ENCODE peak calls at places on chromosomes 4 and X, in seven cellular contexts. One of them, this sample, is unnamed.

GRCh38 chr4:76007089-76007559 is at the start of gene CXCL9:
- DNase-seq in substantia nigra: no peak
- DNase-seq in GM20000: no peak
- DNase-seq in Right ventricle myocardium superior: no peak
- DNase-seq in ELR: no peak
- DNase-seq in fibroblast of the conjunctiva: no peak
- DNase-seq in GM23248: no peak
- DNase-seq in this sample: no peak

GRCh38 chrX:113384628-113385027 is 544.0 kb upstream of the AMOT start:
- DNase-seq in fibroblast of the conjunctiva: peak
- DNase-seq in substantia nigra: no peak
- DNase-seq in GM23248: peak
- DNase-seq in ELR: peak
- DNase-seq in Right ventricle myocardium superior: no peak
- DNase-seq in GM20000: no peak
- DNase-seq in this sample: no peak

GRCh38 chr4:27010334-27010940 is 149.8 kb downstream of the STIM2 start:
- DNase-seq in GM20000: peak
- DNase-seq in substantia nigra: no peak
- DNase-seq in Right ventricle myocardium superior: peak
- DNase-seq in GM23248: peak
- DNase-seq in ELR: peak
- DNase-seq in fibroblast of the conjunctiva: peak
- DNase-seq in this sample: peak

GRCh38 chrX:24760601-24761000 is 66.9 kb downstream of the POLA1 start:
- DNase-seq in GM23248: peak
- DNase-seq in GM20000: no peak
- DNase-seq in substantia nigra: no peak
- DNase-seq in ELR: peak
- DNase-seq in Right ventricle myocardium superior: no peak
- DNase-seq in fibroblast of the conjunctiva: no peak
- DNase-seq in this sample: no peak

GRCh38 chrX:22952011-22952410 is 47.7 kb upstream of the DDX53 start:
- DNase-seq in GM23248: no peak
- DNase-seq in GM20000: no peak
- DNase-seq in fibroblast of the conjunctiva: peak
- DNase-seq in substantia nigra: no peak
- DNase-seq in ELR: peak
- DNase-seq in Right ventricle myocardium superior: no peak
- DNase-seq in this sample: no peak

GRCh38 chr4:122309988-122310626 is 68.7 kb upstream of the ADAD1 start:
- DNase-seq in ELR: peak
- DNase-seq in fibroblast of the conjunctiva: peak
- DNase-seq in GM23248: peak
- DNase-seq in substantia nigra: no peak
- DNase-seq in Right ventricle myocardium superior: no peak
- DNase-seq in GM20000: no peak
- DNase-seq in this sample: no peak

GRCh38 chr4:41693629-41694028 is 54.9 kb downstream of the PHOX2B start:
- DNase-seq in ELR: peak
- DNase-seq in GM23248: peak
- DNase-seq in substantia nigra: no peak
- DNase-seq in fibroblast of the conjunctiva: peak
- DNase-seq in GM20000: peak
- DNase-seq in Right ventricle myocardium superior: no peak
- DNase-seq in this sample: no peak

GRCh38 chr4:4430492-4431195 is 43.7 kb downstream of the NSG1 start:
- DNase-seq in GM23248: peak
- DNase-seq in ELR: peak
- DNase-seq in fibroblast of the conjunctiva: peak
- DNase-seq in Right ventricle myocardium superior: no peak
- DNase-seq in substantia nigra: no peak
- DNase-seq in GM20000: peak
- DNase-seq in this sample: no peak

GRCh38 chr4:43435303-43435702 is 542.8 kb downstream of the GRXCR1 start:
- DNase-seq in fibroblast of the conjunctiva: no peak
- DNase-seq in GM20000: no peak
- DNase-seq in Right ventricle myocardium superior: no peak
- DNase-seq in substantia nigra: no peak
- DNase-seq in GM23248: no peak
- DNase-seq in ELR: no peak
- DNase-seq in this sample: no peak

GRCh38 chr4:156598138-156598681 is 373.4 kb downstream of the PDGFC start:
- DNase-seq in Right ventricle myocardium superior: no peak
- DNase-seq in GM20000: no peak
- DNase-seq in substantia nigra: no peak
- DNase-seq in ELR: peak
- DNase-seq in fibroblast of the conjunctiva: no peak
- DNase-seq in GM23248: no peak
- DNase-seq in this sample: no peak

GRCh38 chr4:39548425-39549067 is 21.3 kb upstream of the UGDH start:
- DNase-seq in Right ventricle myocardium superior: no peak
- DNase-seq in substantia nigra: no peak
- DNase-seq in fibroblast of the conjunctiva: no peak
- DNase-seq in GM20000: no peak
- DNase-seq in ELR: no peak
- DNase-seq in GM23248: peak
- DNase-seq in this sample: no peak

GRCh38 chrX:150506486-150506885 is 61.9 kb upstream of the MTM1 start:
- DNase-seq in ELR: no peak
- DNase-seq in GM20000: no peak
- DNase-seq in substantia nigra: no peak
- DNase-seq in Right ventricle myocardium superior: no peak
- DNase-seq in fibroblast of the conjunctiva: no peak
- DNase-seq in GM23248: peak
- DNase-seq in this sample: no peak

GRCh38 chr4:158161561-158162354 is 11.1 kb downstream of the GASK1B start:
- DNase-seq in Right ventricle myocardium superior: no peak
- DNase-seq in substantia nigra: no peak
- DNase-seq in fibroblast of the conjunctiva: peak
- DNase-seq in GM20000: no peak
- DNase-seq in GM23248: peak
- DNase-seq in ELR: peak
- DNase-seq in this sample: no peak

GRCh38 chr4:107619065-107619464 is 101.0 kb downstream of the PAPSS1 start:
- DNase-seq in GM23248: peak
- DNase-seq in GM20000: no peak
- DNase-seq in fibroblast of the conjunctiva: peak
- DNase-seq in Right ventricle myocardium superior: no peak
- DNase-seq in substantia nigra: no peak
- DNase-seq in ELR: peak
- DNase-seq in this sample: no peak

GRCh38 chr4:182973421-182974340 is 56.5 kb upstream of the DCTD start:
- DNase-seq in GM23248: no peak
- DNase-seq in fibroblast of the conjunctiva: no peak
- DNase-seq in ELR: no peak
- DNase-seq in Right ventricle myocardium superior: no peak
- DNase-seq in GM20000: no peak
- DNase-seq in substantia nigra: no peak
- DNase-seq in this sample: no peak

GRCh38 chrX:11146411-11146810 is 35.3 kb downstream of the HCCS start:
- DNase-seq in GM20000: no peak
- DNase-seq in ELR: no peak
- DNase-seq in substantia nigra: no peak
- DNase-seq in fibroblast of the conjunctiva: no peak
- DNase-seq in Right ventricle myocardium superior: no peak
- DNase-seq in GM23248: no peak
- DNase-seq in this sample: no peak

GRCh38 chr4:81375745-81376144 is 96.0 kb downstream of the RASGEF1B start:
- DNase-seq in substantia nigra: no peak
- DNase-seq in Right ventricle myocardium superior: no peak
- DNase-seq in ELR: no peak
- DNase-seq in GM23248: no peak
- DNase-seq in fibroblast of the conjunctiva: no peak
- DNase-seq in GM20000: no peak
- DNase-seq in this sample: no peak

GRCh38 chr4:15575951-15576350 is 79.2 kb downstream of the FBXL5 start:
- DNase-seq in GM20000: no peak
- DNase-seq in Right ventricle myocardium superior: no peak
- DNase-seq in fibroblast of the conjunctiva: no peak
- DNase-seq in substantia nigra: no peak
- DNase-seq in ELR: no peak
- DNase-seq in GM23248: no peak
- DNase-seq in this sample: no peak

GRCh38 chr4:138953962-138954371 is 61.6 kb upstream of the NOCT start:
- DNase-seq in GM23248: peak
- DNase-seq in Right ventricle myocardium superior: no peak
- DNase-seq in fibroblast of the conjunctiva: peak
- DNase-seq in substantia nigra: no peak
- DNase-seq in GM20000: no peak
- DNase-seq in ELR: peak
- DNase-seq in this sample: no peak

GRCh38 chrX:87636533-87636932 is 118.9 kb downstream of the KLHL4 start:
- DNase-seq in ELR: no peak
- DNase-seq in fibroblast of the conjunctiva: no peak
- DNase-seq in GM23248: no peak
- DNase-seq in Right ventricle myocardium superior: no peak
- DNase-seq in substantia nigra: no peak
- DNase-seq in GM20000: no peak
- DNase-seq in this sample: no peak

GRCh38 chrX:45743081-45743533 is 542.4 kb upstream of the DIPK2B start:
- DNase-seq in GM23248: peak
- DNase-seq in fibroblast of the conjunctiva: peak
- DNase-seq in Right ventricle myocardium superior: no peak
- DNase-seq in substantia nigra: no peak
- DNase-seq in GM20000: no peak
- DNase-seq in ELR: peak
- DNase-seq in this sample: no peak

GRCh38 chr4:32133141-32133540 is 1413.0 kb downstream of the PCDH7 start:
- DNase-seq in GM20000: no peak
- DNase-seq in substantia nigra: no peak
- DNase-seq in GM23248: no peak
- DNase-seq in ELR: no peak
- DNase-seq in Right ventricle myocardium superior: no peak
- DNase-seq in fibroblast of the conjunctiva: no peak
- DNase-seq in this sample: no peak

GRCh38 chr4:44071959-44072955 is 376.4 kb downstream of the KCTD8 start:
- DNase-seq in Right ventricle myocardium superior: no peak
- DNase-seq in GM23248: no peak
- DNase-seq in substantia nigra: no peak
- DNase-seq in fibroblast of the conjunctiva: no peak
- DNase-seq in GM20000: no peak
- DNase-seq in ELR: no peak
- DNase-seq in this sample: peak

GRCh38 chrX:39965051-39965573 is 132.6 kb downstream of the BCOR start:
- DNase-seq in ELR: no peak
- DNase-seq in substantia nigra: no peak
- DNase-seq in fibroblast of the conjunctiva: no peak
- DNase-seq in Right ventricle myocardium superior: no peak
- DNase-seq in GM23248: no peak
- DNase-seq in GM20000: no peak
- DNase-seq in this sample: no peak

GRCh38 chr4:112214397-112215264 is 17.0 kb upstream of the AP1AR start:
- DNase-seq in GM20000: no peak
- DNase-seq in fibroblast of the conjunctiva: no peak
- DNase-seq in GM23248: peak
- DNase-seq in substantia nigra: no peak
- DNase-seq in ELR: peak
- DNase-seq in Right ventricle myocardium superior: no peak
- DNase-seq in this sample: no peak

GRCh38 chr4:108889696-108890475 is 127.0 kb upstream of the ETNPPL start:
- DNase-seq in Right ventricle myocardium superior: no peak
- DNase-seq in GM23248: no peak
- DNase-seq in ELR: no peak
- DNase-seq in GM20000: no peak
- DNase-seq in substantia nigra: no peak
- DNase-seq in fibroblast of the conjunctiva: no peak
- DNase-seq in this sample: no peak

GRCh38 chrX:100745806-100746537 is 14.1 kb upstream of the SYTL4 start:
- DNase-seq in fibroblast of the conjunctiva: no peak
- DNase-seq in GM23248: no peak
- DNase-seq in Right ventricle myocardium superior: no peak
- DNase-seq in GM20000: no peak
- DNase-seq in substantia nigra: no peak
- DNase-seq in ELR: no peak
- DNase-seq in this sample: no peak

GRCh38 chrX:56804867-56805266 is 75.8 kb downstream of the NBDY start:
- DNase-seq in GM23248: no peak
- DNase-seq in substantia nigra: no peak
- DNase-seq in Right ventricle myocardium superior: no peak
- DNase-seq in GM20000: no peak
- DNase-seq in fibroblast of the conjunctiva: no peak
- DNase-seq in ELR: no peak
- DNase-seq in this sample: no peak

GRCh38 chr4:67437974-67438713 is 107.2 kb downstream of the CENPC start:
- DNase-seq in Right ventricle myocardium superior: no peak
- DNase-seq in substantia nigra: no peak
- DNase-seq in GM20000: no peak
- DNase-seq in fibroblast of the conjunctiva: peak
- DNase-seq in ELR: peak
- DNase-seq in GM23248: peak
- DNase-seq in this sample: no peak

GRCh38 chrX:150486011-150486410 is 82.4 kb upstream of the MTM1 start:
- DNase-seq in ELR: peak
- DNase-seq in fibroblast of the conjunctiva: peak
- DNase-seq in Right ventricle myocardium superior: peak
- DNase-seq in GM20000: peak
- DNase-seq in GM23248: peak
- DNase-seq in substantia nigra: peak
- DNase-seq in this sample: no peak

GRCh38 chrX:44306336-44306735 is 37.1 kb downstream of the EFHC2 start:
- DNase-seq in GM20000: no peak
- DNase-seq in substantia nigra: no peak
- DNase-seq in fibroblast of the conjunctiva: no peak
- DNase-seq in GM23248: no peak
- DNase-seq in ELR: peak
- DNase-seq in Right ventricle myocardium superior: no peak
- DNase-seq in this sample: no peak

GRCh38 chrX:133325422-133325821 is 89.9 kb downstream of the GPC4 start:
- DNase-seq in GM23248: no peak
- DNase-seq in GM20000: no peak
- DNase-seq in Right ventricle myocardium superior: no peak
- DNase-seq in fibroblast of the conjunctiva: no peak
- DNase-seq in ELR: no peak
- DNase-seq in substantia nigra: no peak
- DNase-seq in this sample: no peak

GRCh38 chr4:101232074-101232776 is 115.1 kb downstream of the PPP3CA start:
- DNase-seq in Right ventricle myocardium superior: peak
- DNase-seq in GM23248: peak
- DNase-seq in fibroblast of the conjunctiva: peak
- DNase-seq in ELR: peak
- DNase-seq in GM20000: no peak
- DNase-seq in substantia nigra: no peak
- DNase-seq in this sample: no peak

GRCh38 chr4:150561338-150561737 is 20.6 kb upstream of the MAB21L2 start:
- DNase-seq in ELR: no peak
- DNase-seq in fibroblast of the conjunctiva: no peak
- DNase-seq in Right ventricle myocardium superior: no peak
- DNase-seq in substantia nigra: no peak
- DNase-seq in GM20000: no peak
- DNase-seq in GM23248: no peak
- DNase-seq in this sample: no peak

GRCh38 chr4:57442834-57443291 is 332.7 kb upstream of the IGFBP7 start:
- DNase-seq in ELR: peak
- DNase-seq in Right ventricle myocardium superior: peak
- DNase-seq in GM23248: peak
- DNase-seq in fibroblast of the conjunctiva: no peak
- DNase-seq in substantia nigra: peak
- DNase-seq in GM20000: peak
- DNase-seq in this sample: no peak

GRCh38 chr4:157050561-157050960 is 25.4 kb upstream of the GLRB start:
- DNase-seq in GM20000: no peak
- DNase-seq in substantia nigra: no peak
- DNase-seq in GM23248: no peak
- DNase-seq in fibroblast of the conjunctiva: no peak
- DNase-seq in Right ventricle myocardium superior: no peak
- DNase-seq in ELR: no peak
- DNase-seq in this sample: no peak

GRCh38 chrX:153397256-153397960 is 3.7 kb downstream of the PNMA6E start:
- DNase-seq in fibroblast of the conjunctiva: no peak
- DNase-seq in substantia nigra: no peak
- DNase-seq in GM20000: no peak
- DNase-seq in Right ventricle myocardium superior: no peak
- DNase-seq in ELR: no peak
- DNase-seq in GM23248: no peak
- DNase-seq in this sample: peak

GRCh38 chrX:11269996-11270395 is 23.2 kb upstream of the AMELX start:
- DNase-seq in GM20000: no peak
- DNase-seq in Right ventricle myocardium superior: no peak
- DNase-seq in GM23248: no peak
- DNase-seq in substantia nigra: no peak
- DNase-seq in ELR: peak
- DNase-seq in fibroblast of the conjunctiva: no peak
- DNase-seq in this sample: no peak

This sample was measured in spleen.